ENCODE peak calls at places on chromosomes 1 and 21, in seven cellular contexts. One of them, this sample, is unnamed.

GRCh38 chr1:58442114-58442513 is 104.4 kb downstream of the OMA1 start:
- DNase-seq in stimulated activated CD4-positive, alpha-beta T cell treated with anti-CD3 and anti-CD28 coated beads, Interleukin-15, amount 100 ng/mL, for 24 hours: no peak
- DNase-seq in pulmonary artery endothelial cell: no peak
- DNase-seq in astrocyte of the spinal cord: peak; percentile 43
- DNase-seq in midbrain: no peak
- DNase-seq in T-helper 1 cell: no peak
- DNase-seq in HEK293T: no peak
- DNase-seq in this sample: no peak

GRCh38 chr21:46459356-46460112 is 843 bp downstream of the DIP2A start:
- DNase-seq in astrocyte of the spinal cord: peak; percentile 33
- DNase-seq in T-helper 1 cell: no peak
- DNase-seq in HEK293T: no peak
- DNase-seq in midbrain: peak; percentile 12
- DNase-seq in stimulated activated CD4-positive, alpha-beta T cell treated with anti-CD3 and anti-CD28 coated beads, Interleukin-15, amount 100 ng/mL, for 24 hours: peak; percentile 27
- DNase-seq in pulmonary artery endothelial cell: no peak
- DNase-seq in this sample: peak; percentile 48

GRCh38 chr1:15953791-15954201 is 22.1 kb downstream of the ZBTB17 start:
- DNase-seq in stimulated activated CD4-positive, alpha-beta T cell treated with anti-CD3 and anti-CD28 coated beads, Interleukin-15, amount 100 ng/mL, for 24 hours: no peak
- DNase-seq in T-helper 1 cell: no peak
- DNase-seq in pulmonary artery endothelial cell: no peak
- DNase-seq in midbrain: no peak
- DNase-seq in HEK293T: no peak
- DNase-seq in astrocyte of the spinal cord: no peak
- DNase-seq in this sample: no peak

GRCh38 chr1:77371396-77371795 is 89.6 kb downstream of the AK5 start:
- DNase-seq in pulmonary artery endothelial cell: no peak
- DNase-seq in midbrain: no peak
- DNase-seq in stimulated activated CD4-positive, alpha-beta T cell treated with anti-CD3 and anti-CD28 coated beads, Interleukin-15, amount 100 ng/mL, for 24 hours: no peak
- DNase-seq in HEK293T: no peak
- DNase-seq in T-helper 1 cell: no peak
- DNase-seq in astrocyte of the spinal cord: no peak
- DNase-seq in this sample: no peak

GRCh38 chr1:93625582-93626327 is 55.9 kb downstream of the BCAR3 start:
- DNase-seq in HEK293T: no peak
- DNase-seq in stimulated activated CD4-positive, alpha-beta T cell treated with anti-CD3 and anti-CD28 coated beads, Interleukin-15, amount 100 ng/mL, for 24 hours: no peak
- DNase-seq in midbrain: no peak
- DNase-seq in T-helper 1 cell: no peak
- DNase-seq in pulmonary artery endothelial cell: peak; percentile 97
- DNase-seq in astrocyte of the spinal cord: peak; percentile 90
- DNase-seq in this sample: no peak

GRCh38 chr1:173409613-173410012 is 67.5 kb upstream of the PRDX6 start:
- DNase-seq in pulmonary artery endothelial cell: no peak
- DNase-seq in T-helper 1 cell: no peak
- DNase-seq in midbrain: no peak
- DNase-seq in HEK293T: no peak
- DNase-seq in astrocyte of the spinal cord: peak; percentile 94
- DNase-seq in stimulated activated CD4-positive, alpha-beta T cell treated with anti-CD3 and anti-CD28 coated beads, Interleukin-15, amount 100 ng/mL, for 24 hours: no peak
- DNase-seq in this sample: no peak

GRCh38 chr1:154931940-154932487 is 4.5 kb downstream of the PMVK start:
- DNase-seq in T-helper 1 cell: no peak
- DNase-seq in stimulated activated CD4-positive, alpha-beta T cell treated with anti-CD3 and anti-CD28 coated beads, Interleukin-15, amount 100 ng/mL, for 24 hours: no peak
- DNase-seq in astrocyte of the spinal cord: no peak
- DNase-seq in HEK293T: no peak
- DNase-seq in pulmonary artery endothelial cell: no peak
- DNase-seq in midbrain: no peak
- DNase-seq in this sample: no peak

GRCh38 chr1:25550683-25551310 is 7.4 kb downstream of the LDLRAP1 start:
- DNase-seq in astrocyte of the spinal cord: no peak
- DNase-seq in HEK293T: no peak
- DNase-seq in midbrain: no peak
- DNase-seq in T-helper 1 cell: no peak
- DNase-seq in stimulated activated CD4-positive, alpha-beta T cell treated with anti-CD3 and anti-CD28 coated beads, Interleukin-15, amount 100 ng/mL, for 24 hours: no peak
- DNase-seq in pulmonary artery endothelial cell: peak; percentile 66
- DNase-seq in this sample: no peak

GRCh38 chr1:236066828-236067386 is 2.0 kb upstream of the NID1 start:
- DNase-seq in T-helper 1 cell: peak; percentile 56
- DNase-seq in HEK293T: no peak
- DNase-seq in stimulated activated CD4-positive, alpha-beta T cell treated with anti-CD3 and anti-CD28 coated beads, Interleukin-15, amount 100 ng/mL, for 24 hours: peak; percentile 80
- DNase-seq in pulmonary artery endothelial cell: no peak
- DNase-seq in astrocyte of the spinal cord: no peak
- DNase-seq in midbrain: no peak
- DNase-seq in this sample: no peak

GRCh38 chr1:182702826-182703524 is 18.6 kb upstream of the RGS8 start:
- DNase-seq in midbrain: no peak
- DNase-seq in stimulated activated CD4-positive, alpha-beta T cell treated with anti-CD3 and anti-CD28 coated beads, Interleukin-15, amount 100 ng/mL, for 24 hours: no peak
- DNase-seq in HEK293T: no peak
- DNase-seq in pulmonary artery endothelial cell: no peak
- DNase-seq in T-helper 1 cell: no peak
- DNase-seq in astrocyte of the spinal cord: no peak
- DNase-seq in this sample: no peak

GRCh38 chr1:6723621-6724428 is 22.2 kb upstream of the DNAJC11 start:
- DNase-seq in pulmonary artery endothelial cell: no peak
- DNase-seq in T-helper 1 cell: no peak
- DNase-seq in midbrain: no peak
- DNase-seq in HEK293T: no peak
- DNase-seq in astrocyte of the spinal cord: no peak
- DNase-seq in stimulated activated CD4-positive, alpha-beta T cell treated with anti-CD3 and anti-CD28 coated beads, Interleukin-15, amount 100 ng/mL, for 24 hours: no peak
- DNase-seq in this sample: no peak

GRCh38 chr1:92425617-92426016 is 61.1 kb downstream of the GFI1 start:
- DNase-seq in midbrain: no peak
- DNase-seq in pulmonary artery endothelial cell: no peak
- DNase-seq in astrocyte of the spinal cord: no peak
- DNase-seq in HEK293T: no peak
- DNase-seq in T-helper 1 cell: no peak
- DNase-seq in stimulated activated CD4-positive, alpha-beta T cell treated with anti-CD3 and anti-CD28 coated beads, Interleukin-15, amount 100 ng/mL, for 24 hours: no peak
- DNase-seq in this sample: no peak

GRCh38 chr1:89499320-89499719 is 25.3 kb upstream of the LRRC8B start:
- DNase-seq in T-helper 1 cell: no peak
- DNase-seq in midbrain: no peak
- DNase-seq in pulmonary artery endothelial cell: no peak
- DNase-seq in stimulated activated CD4-positive, alpha-beta T cell treated with anti-CD3 and anti-CD28 coated beads, Interleukin-15, amount 100 ng/mL, for 24 hours: no peak
- DNase-seq in astrocyte of the spinal cord: peak; percentile 25
- DNase-seq in HEK293T: no peak
- DNase-seq in this sample: no peak

GRCh38 chr1:2073382-2074230 is 23.4 kb downstream of the PRKCZ start:
- DNase-seq in T-helper 1 cell: no peak
- DNase-seq in astrocyte of the spinal cord: peak; percentile 51
- DNase-seq in pulmonary artery endothelial cell: no peak
- DNase-seq in stimulated activated CD4-positive, alpha-beta T cell treated with anti-CD3 and anti-CD28 coated beads, Interleukin-15, amount 100 ng/mL, for 24 hours: no peak
- DNase-seq in midbrain: peak; percentile 83
- DNase-seq in HEK293T: no peak
- DNase-seq in this sample: no peak

GRCh38 chr21:42527489-42528158 is 14.0 kb downstream of the SLC37A1 start:
- DNase-seq in midbrain: no peak
- DNase-seq in T-helper 1 cell: peak; percentile 30
- DNase-seq in astrocyte of the spinal cord: no peak
- DNase-seq in HEK293T: no peak
- DNase-seq in pulmonary artery endothelial cell: no peak
- DNase-seq in stimulated activated CD4-positive, alpha-beta T cell treated with anti-CD3 and anti-CD28 coated beads, Interleukin-15, amount 100 ng/mL, for 24 hours: peak; percentile 64
- DNase-seq in this sample: no peak

GRCh38 chr1:205227584-205228006 is at the start of gene TMCC2:
- DNase-seq in astrocyte of the spinal cord: peak; percentile 87
- DNase-seq in midbrain: peak; percentile 94
- DNase-seq in T-helper 1 cell: peak; percentile 49
- DNase-seq in pulmonary artery endothelial cell: peak; percentile 40
- DNase-seq in HEK293T: peak; percentile 98
- DNase-seq in stimulated activated CD4-positive, alpha-beta T cell treated with anti-CD3 and anti-CD28 coated beads, Interleukin-15, amount 100 ng/mL, for 24 hours: peak; percentile 91
- DNase-seq in this sample: peak; percentile 97

GRCh38 chr1:19892129-19892528 is 9.9 kb downstream of the OTUD3 start:
- DNase-seq in HEK293T: no peak
- DNase-seq in astrocyte of the spinal cord: no peak
- DNase-seq in stimulated activated CD4-positive, alpha-beta T cell treated with anti-CD3 and anti-CD28 coated beads, Interleukin-15, amount 100 ng/mL, for 24 hours: no peak
- DNase-seq in midbrain: no peak
- DNase-seq in T-helper 1 cell: no peak
- DNase-seq in pulmonary artery endothelial cell: no peak
- DNase-seq in this sample: no peak

GRCh38 chr1:108847464-108847863 is 9.4 kb downstream of the AKNAD1 start:
- DNase-seq in midbrain: peak; percentile 21
- DNase-seq in T-helper 1 cell: no peak
- DNase-seq in pulmonary artery endothelial cell: no peak
- DNase-seq in HEK293T: no peak
- DNase-seq in astrocyte of the spinal cord: no peak
- DNase-seq in stimulated activated CD4-positive, alpha-beta T cell treated with anti-CD3 and anti-CD28 coated beads, Interleukin-15, amount 100 ng/mL, for 24 hours: no peak
- DNase-seq in this sample: no peak

GRCh38 chr21:33069994-33070811 is at the start of gene OLIG1:
- DNase-seq in T-helper 1 cell: no peak
- DNase-seq in pulmonary artery endothelial cell: no peak
- DNase-seq in stimulated activated CD4-positive, alpha-beta T cell treated with anti-CD3 and anti-CD28 coated beads, Interleukin-15, amount 100 ng/mL, for 24 hours: peak; percentile 71
- DNase-seq in astrocyte of the spinal cord: peak; percentile 18
- DNase-seq in midbrain: peak; percentile 83
- DNase-seq in HEK293T: peak; percentile 88
- DNase-seq in this sample: peak; percentile 82

GRCh38 chr1:180652791-180653190 is 21.0 kb downstream of the XPR1 start:
- DNase-seq in astrocyte of the spinal cord: no peak
- DNase-seq in midbrain: no peak
- DNase-seq in pulmonary artery endothelial cell: no peak
- DNase-seq in T-helper 1 cell: no peak
- DNase-seq in stimulated activated CD4-positive, alpha-beta T cell treated with anti-CD3 and anti-CD28 coated beads, Interleukin-15, amount 100 ng/mL, for 24 hours: no peak
- DNase-seq in HEK293T: no peak
- DNase-seq in this sample: no peak

GRCh38 chr1:20449736-20450311 is 36.2 kb downstream of the CAMK2N1 start:
- DNase-seq in T-helper 1 cell: no peak
- DNase-seq in stimulated activated CD4-positive, alpha-beta T cell treated with anti-CD3 and anti-CD28 coated beads, Interleukin-15, amount 100 ng/mL, for 24 hours: no peak
- DNase-seq in astrocyte of the spinal cord: no peak
- DNase-seq in midbrain: no peak
- DNase-seq in HEK293T: no peak
- DNase-seq in pulmonary artery endothelial cell: no peak
- DNase-seq in this sample: no peak

GRCh38 chr1:7265771-7266371 is 480.6 kb downstream of the CAMTA1 start:
- DNase-seq in HEK293T: no peak
- DNase-seq in pulmonary artery endothelial cell: peak; percentile 13
- DNase-seq in stimulated activated CD4-positive, alpha-beta T cell treated with anti-CD3 and anti-CD28 coated beads, Interleukin-15, amount 100 ng/mL, for 24 hours: no peak
- DNase-seq in T-helper 1 cell: no peak
- DNase-seq in midbrain: no peak
- DNase-seq in astrocyte of the spinal cord: peak; percentile 93
- DNase-seq in this sample: no peak

GRCh38 chr21:44370027-44370735 is 16.8 kb downstream of the TRPM2 start:
- DNase-seq in stimulated activated CD4-positive, alpha-beta T cell treated with anti-CD3 and anti-CD28 coated beads, Interleukin-15, amount 100 ng/mL, for 24 hours: no peak
- DNase-seq in pulmonary artery endothelial cell: no peak
- DNase-seq in astrocyte of the spinal cord: no peak
- DNase-seq in T-helper 1 cell: no peak
- DNase-seq in HEK293T: peak; percentile 70
- DNase-seq in midbrain: no peak
- DNase-seq in this sample: peak; percentile 75

GRCh38 chr1:87463917-87464565 is 135.4 kb downstream of the LMO4 start:
- DNase-seq in astrocyte of the spinal cord: no peak
- DNase-seq in T-helper 1 cell: no peak
- DNase-seq in stimulated activated CD4-positive, alpha-beta T cell treated with anti-CD3 and anti-CD28 coated beads, Interleukin-15, amount 100 ng/mL, for 24 hours: no peak
- DNase-seq in midbrain: no peak
- DNase-seq in pulmonary artery endothelial cell: no peak
- DNase-seq in HEK293T: no peak
- DNase-seq in this sample: no peak

GRCh38 chr1:90721210-90722194 is 4.4 kb upstream of the BARHL2 start:
- DNase-seq in pulmonary artery endothelial cell: peak; percentile 17
- DNase-seq in stimulated activated CD4-positive, alpha-beta T cell treated with anti-CD3 and anti-CD28 coated beads, Interleukin-15, amount 100 ng/mL, for 24 hours: peak; percentile 66
- DNase-seq in midbrain: peak; percentile 49
- DNase-seq in T-helper 1 cell: no peak
- DNase-seq in HEK293T: peak; percentile 78
- DNase-seq in astrocyte of the spinal cord: peak; percentile 52
- DNase-seq in this sample: peak; percentile 78

GRCh38 chr1:242515555-242515954 is 8.9 kb downstream of the PLD5 start:
- DNase-seq in T-helper 1 cell: no peak
- DNase-seq in astrocyte of the spinal cord: no peak
- DNase-seq in midbrain: no peak
- DNase-seq in pulmonary artery endothelial cell: no peak
- DNase-seq in HEK293T: no peak
- DNase-seq in stimulated activated CD4-positive, alpha-beta T cell treated with anti-CD3 and anti-CD28 coated beads, Interleukin-15, amount 100 ng/mL, for 24 hours: no peak
- DNase-seq in this sample: no peak

GRCh38 chr1:215923129-215923824 is 356.2 kb downstream of the KCTD3 start:
- DNase-seq in astrocyte of the spinal cord: no peak
- DNase-seq in pulmonary artery endothelial cell: no peak
- DNase-seq in HEK293T: no peak
- DNase-seq in T-helper 1 cell: no peak
- DNase-seq in midbrain: no peak
- DNase-seq in stimulated activated CD4-positive, alpha-beta T cell treated with anti-CD3 and anti-CD28 coated beads, Interleukin-15, amount 100 ng/mL, for 24 hours: no peak
- DNase-seq in this sample: no peak

GRCh38 chr1:206506803-206507394 is 432 bp upstream of the RASSF5 start:
- DNase-seq in midbrain: no peak
- DNase-seq in T-helper 1 cell: no peak
- DNase-seq in astrocyte of the spinal cord: no peak
- DNase-seq in pulmonary artery endothelial cell: no peak
- DNase-seq in HEK293T: no peak
- DNase-seq in stimulated activated CD4-positive, alpha-beta T cell treated with anti-CD3 and anti-CD28 coated beads, Interleukin-15, amount 100 ng/mL, for 24 hours: peak; percentile 30
- DNase-seq in this sample: no peak

GRCh38 chr1:20430355-20431290 is 55.4 kb downstream of the CAMK2N1 start:
- DNase-seq in astrocyte of the spinal cord: no peak
- DNase-seq in midbrain: peak; percentile 64
- DNase-seq in stimulated activated CD4-positive, alpha-beta T cell treated with anti-CD3 and anti-CD28 coated beads, Interleukin-15, amount 100 ng/mL, for 24 hours: peak; percentile 55
- DNase-seq in HEK293T: peak; percentile 68
- DNase-seq in pulmonary artery endothelial cell: no peak
- DNase-seq in T-helper 1 cell: no peak
- DNase-seq in this sample: peak; percentile 88

GRCh38 chr21:35648512-35648911 is 411.8 kb downstream of the SETD4 start:
- DNase-seq in T-helper 1 cell: no peak
- DNase-seq in stimulated activated CD4-positive, alpha-beta T cell treated with anti-CD3 and anti-CD28 coated beads, Interleukin-15, amount 100 ng/mL, for 24 hours: no peak
- DNase-seq in midbrain: no peak
- DNase-seq in pulmonary artery endothelial cell: no peak
- DNase-seq in HEK293T: no peak
- DNase-seq in astrocyte of the spinal cord: no peak
- DNase-seq in this sample: no peak

GRCh38 chr1:94100785-94101612 is 19.9 kb downstream of the ABCA4 start:
- DNase-seq in T-helper 1 cell: no peak
- DNase-seq in HEK293T: no peak
- DNase-seq in stimulated activated CD4-positive, alpha-beta T cell treated with anti-CD3 and anti-CD28 coated beads, Interleukin-15, amount 100 ng/mL, for 24 hours: no peak
- DNase-seq in astrocyte of the spinal cord: no peak
- DNase-seq in midbrain: no peak
- DNase-seq in pulmonary artery endothelial cell: no peak
- DNase-seq in this sample: no peak

GRCh38 chr1:185681034-185681633 is 53.1 kb upstream of the HMCN1 start:
- DNase-seq in astrocyte of the spinal cord: peak; percentile 28
- DNase-seq in stimulated activated CD4-positive, alpha-beta T cell treated with anti-CD3 and anti-CD28 coated beads, Interleukin-15, amount 100 ng/mL, for 24 hours: peak; percentile 7
- DNase-seq in pulmonary artery endothelial cell: no peak
- DNase-seq in T-helper 1 cell: no peak
- DNase-seq in midbrain: peak; percentile 34
- DNase-seq in HEK293T: peak; percentile 52
- DNase-seq in this sample: no peak

This sample was measured in H9.